ENCODE peak calls at places on chromosomes 1 and 21, in five cellular contexts. One of them, this sample, is unnamed.

GRCh38 chr1:78472851-78473496 is 17.8 kb upstream of the PTGFR start:
- DNase-seq in H1: no peak
- DNase-seq in HepG2: no peak
- DNase-seq in K562: no peak
- DNase-seq in HCT116: no peak
- DNase-seq in this sample: no peak

GRCh38 chr21:31526040-31526439 is 133.5 kb upstream of the SOD1 start:
- DNase-seq in H1: no peak
- DNase-seq in HepG2: no peak
- DNase-seq in K562: no peak
- DNase-seq in HCT116: no peak
- DNase-seq in this sample: no peak

GRCh38 chr1:54988975-54989374 is 8.5 kb downstream of the TMEM61 start:
- DNase-seq in H1: no peak
- DNase-seq in HepG2: no peak
- DNase-seq in K562: no peak
- DNase-seq in HCT116: no peak
- DNase-seq in this sample: no peak

GRCh38 chr1:227131193-227131592 is 187.1 kb downstream of the CDC42BPA start:
- DNase-seq in H1: no peak
- DNase-seq in HepG2: peak
- DNase-seq in K562: peak
- DNase-seq in HCT116: peak
- DNase-seq in this sample: no peak

GRCh38 chr1:85617582-85618237 is 37.1 kb downstream of the CCN1 start:
- DNase-seq in H1: no peak
- DNase-seq in HepG2: no peak
- DNase-seq in K562: no peak
- DNase-seq in HCT116: no peak
- DNase-seq in this sample: no peak

GRCh38 chr1:224623743-224624333 is 7.7 kb downstream of the CNIH3 start:
- DNase-seq in H1: no peak
- DNase-seq in HepG2: no peak
- DNase-seq in K562: no peak
- DNase-seq in HCT116: no peak
- DNase-seq in this sample: peak

GRCh38 chr1:234231061-234231892 is 142.0 kb upstream of the COA6 start:
- DNase-seq in H1: peak
- DNase-seq in HepG2: no peak
- DNase-seq in K562: peak
- DNase-seq in HCT116: no peak
- DNase-seq in this sample: no peak

GRCh38 chr1:227999056-227999930 is 7.5 kb upstream of the WNT3A start:
- DNase-seq in H1: peak
- DNase-seq in HepG2: peak
- DNase-seq in K562: peak
- DNase-seq in HCT116: peak
- DNase-seq in this sample: peak

GRCh38 chr1:77220687-77221463 is 1.6 kb upstream of the PIGK start:
- DNase-seq in H1: no peak
- DNase-seq in HepG2: no peak
- DNase-seq in K562: peak
- DNase-seq in HCT116: no peak
- DNase-seq in this sample: no peak

GRCh38 chr21:44528634-44528995 is 11.4 kb downstream of the KRTAP10-1 start:
- DNase-seq in H1: no peak
- DNase-seq in HepG2: no peak
- DNase-seq in K562: no peak
- DNase-seq in HCT116: no peak
- DNase-seq in this sample: no peak

GRCh38 chr1:111030590-111030989 is 66.9 kb upstream of the LRIF1 start:
- DNase-seq in H1: peak
- DNase-seq in HepG2: peak
- DNase-seq in K562: peak
- DNase-seq in HCT116: peak
- DNase-seq in this sample: peak

GRCh38 chr1:167627865-167628641 is 2.0 kb upstream of the RCSD1 start:
- DNase-seq in H1: no peak
- DNase-seq in HepG2: peak
- DNase-seq in K562: peak
- DNase-seq in HCT116: no peak
- DNase-seq in this sample: peak

GRCh38 chr1:18312961-18313360 is 167.8 kb upstream of the KLHDC7A start:
- DNase-seq in H1: no peak
- DNase-seq in HepG2: no peak
- DNase-seq in K562: no peak
- DNase-seq in HCT116: no peak
- DNase-seq in this sample: no peak

GRCh38 chr1:31382379-31382989 is 9.6 kb upstream of the FABP3 start:
- DNase-seq in H1: no peak
- DNase-seq in HepG2: no peak
- DNase-seq in K562: no peak
- DNase-seq in HCT116: no peak
- DNase-seq in this sample: no peak

GRCh38 chr1:167273027-167273800 is 52.5 kb downstream of the POU2F1 start:
- DNase-seq in H1: no peak
- DNase-seq in HepG2: no peak
- DNase-seq in K562: no peak
- DNase-seq in HCT116: no peak
- DNase-seq in this sample: no peak

GRCh38 chr1:15153184-15153841 is at the start of gene TMEM51:
- DNase-seq in H1: peak
- DNase-seq in HepG2: peak
- DNase-seq in K562: peak
- DNase-seq in HCT116: no peak
- DNase-seq in this sample: no peak

GRCh38 chr1:199272107-199272506 is 633.3 kb downstream of the PTPRC start:
- DNase-seq in H1: no peak
- DNase-seq in HepG2: no peak
- DNase-seq in K562: no peak
- DNase-seq in HCT116: no peak
- DNase-seq in this sample: no peak

GRCh38 chr1:198756470-198756869 is 117.6 kb downstream of the PTPRC start:
- DNase-seq in H1: no peak
- DNase-seq in HepG2: no peak
- DNase-seq in K562: no peak
- DNase-seq in HCT116: no peak
- DNase-seq in this sample: no peak

GRCh38 chr1:153921803-153922075 is 1.0 kb downstream of the GATAD2B start:
- DNase-seq in H1: no peak
- DNase-seq in HepG2: no peak
- DNase-seq in K562: no peak
- DNase-seq in HCT116: no peak
- DNase-seq in this sample: no peak

GRCh38 chr21:44556879-44557278 is 1.7 kb downstream of the KRTAP10-3 start:
- DNase-seq in H1: no peak
- DNase-seq in HepG2: no peak
- DNase-seq in K562: no peak
- DNase-seq in HCT116: no peak
- DNase-seq in this sample: no peak

GRCh38 chr1:55196433-55197035 is 18.6 kb downstream of the USP24 start:
- DNase-seq in H1: no peak
- DNase-seq in HepG2: no peak
- DNase-seq in K562: peak
- DNase-seq in HCT116: no peak
- DNase-seq in this sample: no peak

GRCh38 chr1:173889885-173890284 is 21.7 kb downstream of the ZBTB37 start:
- DNase-seq in H1: no peak
- DNase-seq in HepG2: no peak
- DNase-seq in K562: no peak
- DNase-seq in HCT116: no peak
- DNase-seq in this sample: no peak

GRCh38 chr1:173888749-173889148 is 20.6 kb downstream of the ZBTB37 start:
- DNase-seq in H1: no peak
- DNase-seq in HepG2: no peak
- DNase-seq in K562: no peak
- DNase-seq in HCT116: no peak
- DNase-seq in this sample: no peak

GRCh38 chr1:173894189-173894588 is 22.9 kb downstream of the SERPINC1 start:
- DNase-seq in H1: no peak
- DNase-seq in HepG2: no peak
- DNase-seq in K562: no peak
- DNase-seq in HCT116: no peak
- DNase-seq in this sample: no peak
- TF ChIP-seq CEBPB in H1: no peak
- TF ChIP-seq CEBPB in HepG2: no peak
- TF ChIP-seq CEBPB in K562: no peak
- TF ChIP-seq CEBPB in HCT116: no peak
- TF ChIP-seq CEBPB in this sample: no peak

GRCh38 chr1:119000371-119001180 is 12.4 kb upstream of the TBX15 start:
- DNase-seq in H1: peak
- DNase-seq in HepG2: no peak
- DNase-seq in K562: no peak
- DNase-seq in HCT116: no peak
- DNase-seq in this sample: no peak
- TF ChIP-seq SRF in H1: no peak
- TF ChIP-seq SRF in HepG2: no peak
- TF ChIP-seq SRF in K562: no peak
- TF ChIP-seq SRF in HCT116: no peak
- TF ChIP-seq SRF in this sample: no peak

GRCh38 chr21:20970691-20971090 is 27.5 kb upstream of the NCAM2 start:
- DNase-seq in H1: no peak
- DNase-seq in HepG2: no peak
- DNase-seq in K562: no peak
- DNase-seq in HCT116: no peak
- DNase-seq in this sample: no peak

GRCh38 chr21:20968391-20968790 is 29.8 kb upstream of the NCAM2 start:
- DNase-seq in H1: no peak
- DNase-seq in HepG2: no peak
- DNase-seq in K562: no peak
- DNase-seq in HCT116: no peak
- DNase-seq in this sample: no peak

GRCh38 chr21:20971296-20971921 is 26.8 kb upstream of the NCAM2 start:
- DNase-seq in H1: no peak
- DNase-seq in HepG2: peak
- DNase-seq in K562: peak
- DNase-seq in HCT116: no peak
- DNase-seq in this sample: no peak
- TF ChIP-seq CEBPB in H1: no peak
- TF ChIP-seq CEBPB in HepG2: no peak
- TF ChIP-seq CEBPB in K562: no peak
- TF ChIP-seq CEBPB in HCT116: no peak
- TF ChIP-seq CEBPB in this sample: no peak

DNA sequence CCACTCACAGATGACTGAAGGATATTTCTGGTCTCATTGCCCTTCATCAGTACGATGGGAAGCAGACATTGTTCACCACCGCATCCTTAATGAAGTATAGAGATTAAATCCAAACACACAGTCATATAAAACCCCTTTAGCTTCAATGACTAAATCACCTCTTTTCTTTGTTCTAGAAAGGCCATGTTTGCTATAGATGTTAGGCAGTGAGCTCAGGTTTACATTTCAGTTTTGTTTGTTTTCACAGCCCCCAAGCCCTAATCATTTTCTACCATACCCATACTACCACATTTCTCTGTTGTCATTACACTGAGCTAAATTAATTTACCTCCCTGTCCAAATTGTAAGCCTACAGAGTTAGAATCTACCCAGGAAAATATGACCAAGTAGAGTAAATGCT is 385.1 kb downstream of the NTNG1 start:
- DNase-seq in H1: no peak
- DNase-seq in HepG2: peak
- DNase-seq in K562: no peak
- DNase-seq in HCT116: no peak
- DNase-seq in this sample: no peak
- TF ChIP-seq SRF in H1: no peak
- TF ChIP-seq SRF in HepG2: no peak
- TF ChIP-seq SRF in K562: no peak
- TF ChIP-seq SRF in HCT116: no peak
- TF ChIP-seq SRF in this sample: no peak

DNA sequence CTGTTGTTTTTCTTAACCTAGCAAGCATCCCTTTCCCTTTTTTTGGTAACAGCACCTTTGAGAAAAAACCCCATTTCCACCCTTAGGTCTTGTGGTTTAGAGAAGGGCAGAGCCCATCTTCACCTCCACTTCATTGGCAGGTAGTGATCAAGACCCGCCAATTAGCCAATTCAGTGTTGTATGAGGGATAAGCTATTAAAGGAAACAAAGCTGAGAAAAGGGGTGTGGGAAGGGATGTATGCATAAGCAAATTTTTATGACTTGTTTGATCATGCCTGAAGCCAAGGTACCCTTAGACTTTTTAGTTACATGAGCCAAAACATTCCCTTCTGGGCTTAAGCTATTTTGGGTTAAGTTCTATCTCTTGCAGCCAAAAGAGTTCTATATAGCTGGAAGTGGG is 3.6 kb upstream of the ZNF697 start:
- DNase-seq in H1: no peak
- DNase-seq in HepG2: no peak
- DNase-seq in K562: no peak
- DNase-seq in HCT116: no peak
- DNase-seq in this sample: no peak
- TF ChIP-seq CEBPB in H1: no peak
- TF ChIP-seq CEBPB in HepG2: no peak
- TF ChIP-seq CEBPB in K562: no peak
- TF ChIP-seq CEBPB in HCT116: no peak
- TF ChIP-seq CEBPB in this sample: no peak

This sample was measured in GM12878.